ENCODE peak calls at places on chromosomes 11 and 22, in eight cellular contexts. K, Q, Z, O, S, I, T and D are unnamed samples.

GRCh38 chr11:12270817-12271216 is 106.6 kb upstream of the PARVA start:
- DNase-seq in T (no peak), Q (no peak), O (no peak), I (no peak), K (no peak), S (no peak), Z (no peak), D (no peak)

GRCh38 chr11:110318638-110319404 is 22.4 kb upstream of the RDX start:
- DNase-seq in Q (no peak), Z (no peak), O (no peak), I (no peak), S (no peak), K (no peak), T (no peak), D (no peak)

GRCh38 chr11:125995313-125995712 is 49.5 kb downstream of the VSIG10L2 start:
- DNase-seq in I (no peak), K (peak), S (no peak), T (no peak), Z (no peak), Q (no peak), O (no peak), D (no peak)

GRCh38 chr11:69257838-69258658 is 35.9 kb upstream of the MYEOV start:
- DNase-seq in S (no peak), O (no peak), Q (no peak), I (no peak), Z (no peak), T (no peak), K (no peak), D (no peak)

GRCh38 chr22:23072911-23073491 is 2.7 kb downstream of the GNAZ start:
- DNase-seq in Q (no peak), I (no peak), Z (no peak), S (no peak), T (no peak), K (no peak), O (no peak), D (no peak)

GRCh38 chr22:36583546-36583945 is 54.6 kb upstream of the EIF3D start:
- DNase-seq in S (no peak), K (no peak), Z (no peak), O (no peak), Q (no peak), I (no peak), T (no peak), D (no peak)

GRCh38 chr11:126414615-126415014 is 59.1 kb downstream of the ST3GAL4 start:
- DNase-seq in Z (no peak), O (no peak), I (no peak), S (no peak), Q (no peak), K (no peak), T (no peak), D (no peak)

GRCh38 chr11:126282361-126282741 is 542 bp upstream of the TIRAP start:
- DNase-seq in S (peak), Q (peak), T (no peak), O (no peak), Z (no peak), K (no peak), I (peak), D (peak)

GRCh38 chr11:62806611-62807121 is 1.4 kb upstream of the NXF1 start:
- DNase-seq in K (no peak), S (peak), Z (no peak), T (no peak), O (peak), I (no peak), Q (no peak), D (no peak)

GRCh38 chr22:30198152-30198845 is 48.3 kb downstream of the LIF start:
- DNase-seq in T (no peak), I (no peak), S (peak), Z (no peak), K (no peak), Q (no peak), O (no peak), D (no peak)

GRCh38 chr11:105298630-105299029 is 159.1 kb upstream of the CARD18 start:
- DNase-seq in T (no peak), K (no peak), I (no peak), S (peak), O (no peak), Z (no peak), Q (no peak), D (no peak)

GRCh38 chr11:1087279-1087960 is 12.7 kb downstream of the MUC2 start:
- DNase-seq in Q (no peak), K (no peak), O (no peak), Z (no peak), S (no peak), T (no peak), I (no peak), D (no peak)

GRCh38 chr11:103091024-103091423 is 936 bp downstream of the DCUN1D5 start:
- DNase-seq in Q (no peak), Z (no peak), S (peak), K (no peak), T (no peak), O (no peak), I (no peak), D (peak)

GRCh38 chr11:96306600-96306932 is 36.4 kb downstream of the MAML2 start:
- DNase-seq in Z (no peak), Q (no peak), S (no peak), T (no peak), K (no peak), O (no peak), I (no peak), D (no peak)

GRCh38 chr11:102012946-102013345 is 34.3 kb upstream of the CFAP300 start:
- DNase-seq in Q (no peak), S (no peak), K (no peak), O (no peak), I (no peak), Z (no peak), T (no peak), D (no peak)

GRCh38 chr11:35143509-35144102 is 4.6 kb downstream of the CD44 start:
- DNase-seq in Z (no peak), S (no peak), K (no peak), I (no peak), Q (no peak), T (no peak), O (peak), D (no peak)

GRCh38 chr11:31802990-31803812 is 7.9 kb downstream of the PAX6 start:
- DNase-seq in I (peak), O (no peak), Z (no peak), S (no peak), T (no peak), Q (no peak), K (no peak), D (no peak)

GRCh38 chr22:24542641-24543040 is 12.3 kb downstream of the GUCD1 start:
- DNase-seq in K (no peak), Q (no peak), Z (no peak), O (no peak), T (no peak), S (no peak), I (no peak), D (no peak)

GRCh38 chr11:121347094-121347493 is 54.5 kb downstream of the SC5D start:
- DNase-seq in I (no peak), K (no peak), Z (no peak), O (no peak), T (no peak), Q (no peak), S (no peak), D (no peak)

GRCh38 chr22:47076758-47077157 is 314.3 kb downstream of the TBC1D22A start:
- DNase-seq in K (no peak), Q (no peak), I (no peak), T (no peak), O (no peak), Z (no peak), S (no peak), D (no peak)

GRCh38 chr11:57354699-57355098 is 16.5 kb downstream of the P2RX3 start:
- DNase-seq in Q (no peak), S (no peak), T (no peak), I (no peak), O (no peak), K (no peak), Z (peak), D (no peak)

GRCh38 chr11:76329084-76329648 is 51.8 kb downstream of the THAP12 start:
- DNase-seq in O (no peak), S (peak), K (no peak), Q (no peak), I (no peak), Z (no peak), T (no peak), D (peak)

GRCh38 chr11:126139541-126140091 is 71.8 kb downstream of the RPUSD4 start:
- DNase-seq in O (no peak), T (no peak), Z (no peak), I (no peak), Q (no peak), S (peak), K (no peak), D (no peak)

GRCh38 chr11:61068581-61068980 is 33.7 kb upstream of the CD5 start:
- DNase-seq in K (no peak), Q (no peak), Z (no peak), S (no peak), T (no peak), O (no peak), I (no peak), D (no peak)

GRCh38 chr11:108069947-108070346 is 51.4 kb upstream of the ACAT1 start:
- DNase-seq in K (no peak), S (peak), Q (no peak), T (no peak), I (no peak), O (no peak), Z (no peak), D (no peak)

GRCh38 chr22:50308986-50309600 is 1.6 kb upstream of the PLXNB2 start:
- DNase-seq in K (no peak), Q (no peak), Z (peak), S (no peak), T (no peak), I (no peak), O (no peak), D (no peak)

GRCh38 chr11:62976109-62976508 is 8.7 kb downstream of the SLC22A6 start:
- DNase-seq in T (no peak), I (no peak), Z (no peak), K (no peak), Q (no peak), O (no peak), S (no peak), D (no peak)

GRCh38 chr22:31230871-31231621 is 18.9 kb downstream of the LIMK2 start:
- DNase-seq in S (peak), Q (peak), O (peak), K (no peak), T (no peak), Z (peak), I (peak), D (peak)

GRCh38 chr11:133491680-133492383 is 40.5 kb downstream of the OPCML start:
- DNase-seq in I (no peak), T (no peak), K (no peak), S (no peak), Q (no peak), Z (no peak), O (no peak), D (no peak)

GRCh38 chr11:35539781-35540281 is 14.4 kb upstream of the PAMR1 start:
- DNase-seq in Q (no peak), T (no peak), K (no peak), S (peak), I (no peak), Z (no peak), O (no peak), D (no peak)

GRCh38 chr11:112470355-112470754 is 209.7 kb upstream of the PLET1 start:
- DNase-seq in I (no peak), Q (no peak), Z (no peak), K (no peak), O (no peak), T (no peak), S (peak), D (no peak)

GRCh38 chr22:39013923-39014722 is at the start of gene APOBEC3C:
- DNase-seq in Z (peak), Q (peak), I (peak), T (no peak), S (peak), K (peak), O (peak), D (peak)

GRCh38 chr11:130071211-130071712 is 1.6 kb downstream of the APLP2 start:
- DNase-seq in I (no peak), Q (no peak), S (peak), O (no peak), K (no peak), Z (no peak), T (no peak), D (no peak)